ENCODE peak calls at places on chromosomes 3 and 15, in five cellular contexts. S, D, Y, O and C are unnamed samples. For H3K9me3, the result is how much of the 10 kb centered on the place peaks cover.

GRCh38 chr3:183180105-183180763 is 17.7 kb upstream of the LAMP3 start:
- DNase-seq in S (no peak), D (no peak), Y (no peak), O (no peak), C (no peak)

GRCh38 chr3:187900961-187901755 is 155.9 kb upstream of the BCL6 start:
- DNase-seq in S (no peak), D (no peak), Y (no peak), O (no peak), C (no peak)

GRCh38 chr3:194009019-194009418 is 126.9 kb upstream of the HES1 start:
- DNase-seq in S (no peak), D (no peak), Y (no peak), O (no peak), C (no peak)

GRCh38 chr15:27686376-27686775 is 412.7 kb downstream of the OCA2 start:
- DNase-seq in S (no peak), D (no peak), Y (no peak), O (no peak), C (no peak)

GRCh38 chr3:10653241-10653640 is 147.9 kb upstream of the ATP2B2 start:
- DNase-seq in S (no peak), D (no peak), Y (no peak), O (no peak), C (no peak)

GRCh38 chr3:192685801-192686200 is 41.5 kb downstream of the FGF12 start:
- DNase-seq in S (no peak), D (no peak), Y (no peak), O (no peak), C (no peak)

GRCh38 chr15:84955089-84955848 is 26.4 kb upstream of the PDE8A start:
- DNase-seq in S (peak), D (peak), Y (no peak), O (peak), C (peak)

GRCh38 chr15:87212041-87212440 is 1044.5 kb downstream of the NTRK3 start:
- DNase-seq in S (no peak), D (no peak), Y (no peak), O (no peak), C (no peak)

GRCh38 chr3:197236362-197236761 is 62.0 kb downstream of the DLG1 start:
- DNase-seq in S (no peak), D (peak), Y (no peak), O (no peak), C (no peak)
- H3K9me3 ChIP-seq in S (under half), D (under half), Y (under half), O (under half), C (under half)

GRCh38 chr3:8353364-8353763 is 148.3 kb upstream of the LMCD1 start:
- DNase-seq in S (no peak), D (no peak), Y (no peak), O (no peak), C (no peak)
- H3K9me3 ChIP-seq in S (under half), D (under half), Y (under half), O (under half), C (under half)

DNA sequence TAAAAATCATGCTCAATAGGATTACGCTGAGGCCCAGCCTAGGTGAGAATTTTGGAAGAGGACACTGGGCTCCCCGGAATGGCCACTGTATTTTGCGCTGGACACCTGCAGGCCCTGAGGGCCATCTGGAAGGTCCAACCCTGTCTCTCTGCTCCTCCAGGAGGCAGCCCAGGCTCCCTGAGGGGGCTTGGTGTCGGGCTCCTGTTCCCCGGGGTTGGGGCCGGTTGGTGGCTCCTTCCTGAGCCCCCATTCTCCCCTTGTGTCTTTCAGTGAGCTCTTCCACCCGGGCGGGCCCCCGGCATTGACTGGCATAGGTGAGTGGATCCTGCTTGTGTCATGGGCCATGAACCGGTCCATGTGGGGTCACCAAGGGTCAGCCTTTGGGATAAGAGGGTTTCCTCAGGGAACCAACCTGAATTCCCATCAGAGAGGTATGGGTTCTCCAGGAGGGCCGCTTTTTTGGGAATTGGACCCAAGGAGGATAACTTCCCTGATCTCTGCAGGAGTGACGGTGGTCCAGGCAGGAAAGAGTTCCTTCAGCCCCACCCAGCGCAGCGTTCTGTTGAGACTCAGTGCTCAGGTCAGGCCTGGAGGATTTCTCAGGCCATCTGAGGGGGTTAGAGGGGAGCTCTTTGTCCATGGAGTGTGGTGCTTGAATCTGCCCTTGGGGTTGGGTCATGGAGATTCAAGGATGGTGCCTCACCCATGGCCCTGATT is 187.8 kb downstream of the UBE3A start:
- DNase-seq in S (no peak), D (no peak), Y (no peak), O (no peak), C (no peak)
- H3K9me3 ChIP-seq in S (under half), D (under half), Y (under half), O (under half), C (under half)

DNA sequence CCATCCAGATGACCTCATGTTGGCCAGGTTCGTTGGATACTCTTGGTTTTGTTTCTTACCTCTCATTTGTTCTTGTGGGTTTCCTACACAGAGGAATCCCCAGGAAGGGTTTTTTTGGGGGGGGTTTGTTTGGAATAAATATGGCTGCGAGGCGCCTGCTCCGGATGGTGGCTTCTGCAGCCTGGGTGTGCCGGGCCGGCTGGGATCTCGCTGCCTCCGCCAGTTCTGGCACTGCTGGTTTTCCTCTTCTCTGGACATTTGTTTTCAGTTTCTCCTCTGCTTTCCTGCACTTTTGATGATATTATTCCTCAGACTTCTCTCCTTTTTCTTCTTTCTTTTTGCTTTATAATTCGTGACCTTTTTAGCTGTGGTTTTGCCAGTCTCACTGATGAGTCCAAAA is 187.4 kb downstream of the OR4M2 start:
- DNase-seq in S (no peak), D (no peak), Y (no peak), O (no peak), C (no peak)
- H3K9me3 ChIP-seq in S (under half), D (under half), Y (under half), O (under half), C (under half)

GRCh38 chr3:62373714-62374333 is 474 bp upstream of the FEZF2 start:
- DNase-seq in S (no peak), D (no peak), Y (no peak), O (no peak), C (no peak)
- H3K9me3 ChIP-seq in S (under half), D (under half), Y (under half), O (under half), C (under half)

GRCh38 chr3:113265281-113265680 is 53.9 kb downstream of the BOC start:
- DNase-seq in S (no peak), D (no peak), Y (no peak), O (no peak), C (no peak)

GRCh38 chr3:113263020-113263419 is 51.7 kb downstream of the BOC start:
- DNase-seq in S (no peak), D (no peak), Y (no peak), O (no peak), C (no peak)

GRCh38 chr3:113266738-113267137 is 55.4 kb downstream of the BOC start:
- DNase-seq in S (no peak), D (no peak), Y (no peak), O (no peak), C (no peak)

GRCh38 chr3:113264249-113264648 is 52.9 kb downstream of the BOC start:
- DNase-seq in S (no peak), D (no peak), Y (no peak), O (no peak), C (no peak)

DNA sequence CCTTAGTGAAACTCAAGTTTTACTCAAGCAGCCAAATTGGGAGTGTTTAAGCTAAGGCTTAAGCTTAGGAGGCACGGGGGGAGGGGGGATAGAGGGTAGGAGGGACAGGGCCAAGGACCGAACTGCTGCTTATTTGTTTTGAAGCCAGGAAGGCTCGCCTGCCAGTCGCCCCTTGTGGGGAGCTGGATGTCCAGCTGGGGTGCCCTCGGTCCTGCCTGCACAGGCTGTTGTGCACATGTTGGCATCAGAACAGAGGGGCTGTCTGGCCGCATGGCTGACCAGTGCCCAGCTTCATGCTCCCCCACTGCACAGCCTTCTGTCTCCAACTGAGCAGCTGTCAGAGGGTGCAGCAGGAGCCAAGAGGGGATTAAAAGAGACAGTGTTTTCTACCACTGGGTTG is 53.4 kb downstream of the BOC start:
- DNase-seq in S (no peak), D (no peak), Y (no peak), O (no peak), C (no peak)
- H3K9me3 ChIP-seq in S (under half), D (under half), Y (under half), O (under half), C (under half)

DNA sequence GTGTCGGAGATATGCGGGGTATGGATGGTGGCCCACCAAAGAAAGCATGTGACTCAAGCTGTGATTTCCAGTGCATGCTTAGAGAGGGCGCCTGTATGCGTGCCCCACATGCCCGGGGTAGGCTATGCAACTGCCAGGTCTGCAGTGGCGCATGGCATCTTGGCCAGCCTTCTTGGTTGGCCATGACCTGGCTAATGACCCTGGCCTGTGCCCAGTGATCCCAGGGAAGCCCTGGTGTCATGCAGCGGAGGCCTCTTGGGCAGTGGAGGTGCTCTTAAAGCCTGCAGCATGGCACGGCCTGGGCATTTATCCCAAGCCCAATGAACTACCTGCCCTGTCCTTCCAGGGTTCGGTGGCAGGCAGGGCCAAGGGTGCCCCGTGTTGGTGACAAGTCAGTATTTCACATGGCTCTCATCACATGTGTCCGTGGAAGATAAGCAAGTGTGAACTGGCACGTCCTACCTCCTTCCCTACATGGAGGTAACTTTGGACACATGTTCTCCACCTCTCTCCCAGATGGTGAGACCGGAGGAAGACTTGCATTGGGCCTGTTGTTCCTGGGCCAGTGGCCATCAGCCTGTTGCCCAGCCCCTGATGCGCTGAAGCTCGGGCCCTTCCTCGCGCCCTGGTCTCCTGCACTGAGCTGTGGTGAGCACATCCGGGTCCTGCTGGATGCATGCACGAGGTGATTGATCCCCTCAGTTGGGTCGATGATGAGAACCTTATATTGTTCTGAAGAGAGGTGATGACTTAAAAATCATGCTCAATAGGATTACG is 192.0 kb downstream of the UBE3A start:
- DNase-seq in S (peak), D (peak), Y (no peak), O (no peak), C (peak)
- H3K9me3 ChIP-seq in S (under half), D (under half), Y (under half), O (under half), C (under half)

DNA sequence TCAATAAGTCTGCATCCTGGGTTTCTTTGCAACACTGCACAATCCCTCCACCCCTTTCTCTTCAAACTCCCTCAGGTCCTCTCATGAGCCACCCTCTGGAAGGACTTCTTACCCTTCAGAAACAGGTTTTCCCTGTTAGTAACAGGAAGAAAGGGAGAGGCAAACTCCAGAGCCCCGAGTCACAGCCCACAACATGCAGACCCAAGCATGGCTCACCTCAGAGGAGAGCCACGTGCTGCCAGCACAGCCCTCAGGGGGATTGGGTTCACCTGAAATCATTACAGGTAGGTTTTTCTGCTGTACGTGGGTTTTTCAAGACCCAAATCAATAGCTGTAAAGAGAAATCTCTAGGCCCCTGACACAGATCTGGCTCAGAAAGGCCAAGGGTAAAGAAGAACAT is 359.7 kb upstream of the ATP10A start:
- DNase-seq in S (no peak), D (no peak), Y (no peak), O (no peak), C (no peak)
- H3K9me3 ChIP-seq in S (under half), D (under half), Y (under half), O (under half), C (under half)

GRCh38 chr15:25090073-25090733 is 135.4 kb downstream of the SNRPN start:
- DNase-seq in S (no peak), D (no peak), Y (no peak), O (no peak), C (no peak)
- H3K9me3 ChIP-seq in S (under half), D (under half), Y (under half), O (under half), C (under half)